ENCODE peak calls at places on chromosomes 1 and 21, in ten cellular contexts. K, B, W, F, S, V, H, U, J and T are unnamed samples. For H3K4me1, the result is how much of the 10 kb centered on the place peaks cover.

GRCh38 chr21:41251961-41252642 is 64.5 kb upstream of the FAM3B start:
- DNase-seq in K (no peak), B (no peak), W (no peak), F (no peak), S (no peak), V (no peak), H (no peak), U (no peak), J (no peak), T (no peak)

GRCh38 chr1:247357781-247358211 is 26.1 kb upstream of the ZNF496 start:
- DNase-seq in K (no peak), B (peak), W (no peak), F (no peak), S (no peak), V (no peak), H (no peak), U (peak), J (no peak), T (no peak)

GRCh38 chr1:174743654-174744561 is 255.8 kb upstream of the CACYBP start:
- DNase-seq in K (no peak), B (no peak), W (no peak), F (peak), S (no peak), V (no peak), H (no peak), U (no peak), J (no peak), T (no peak)

GRCh38 chr1:60958001-60958400 is 124.4 kb upstream of the NFIA start:
- DNase-seq in K (no peak), B (no peak), W (no peak), F (no peak), S (no peak), V (no peak), H (no peak), U (no peak), J (no peak), T (no peak)

GRCh38 chr1:223394706-223395105 is 1.5 kb downstream of the CCDC185 start:
- DNase-seq in K (no peak), B (no peak), W (no peak), F (no peak), S (no peak), V (no peak), H (no peak), U (no peak), J (no peak), T (no peak)

GRCh38 chr1:8836228-8836627 is 18.8 kb upstream of the RERE start:
- DNase-seq in K (no peak), B (no peak), W (no peak), F (no peak), S (no peak), V (no peak), H (no peak), U (no peak), J (no peak), T (no peak)

GRCh38 chr1:36657826-36658225 is 175.1 kb upstream of the CSF3R start:
- DNase-seq in K (no peak), B (no peak), W (no peak), F (no peak), S (no peak), V (no peak), H (no peak), U (no peak), J (no peak), T (no peak)

GRCh38 chr21:38139380-38140168 is 117.2 kb upstream of the KCNJ15 start:
- DNase-seq in K (no peak), B (no peak), W (no peak), F (no peak), S (no peak), V (no peak), H (no peak), U (no peak), J (no peak), T (no peak)

GRCh38 chr1:21647431-21648373 is 21.5 kb downstream of the RAP1GAP start:
- DNase-seq in K (no peak), B (no peak), W (no peak), F (peak), S (no peak), V (peak), H (no peak), U (no peak), J (peak), T (no peak)

GRCh38 chr1:72282271-72282656 is at the start of gene NEGR1:
- DNase-seq in K (peak), B (peak), W (no peak), F (peak), S (peak), V (peak), H (peak), U (peak), J (peak), T (no peak)

GRCh38 chr1:59061876-59062275 is 235.0 kb upstream of the FGGY start:
- DNase-seq in K (no peak), B (peak), W (no peak), F (no peak), S (no peak), V (peak), H (peak), U (peak), J (no peak), T (peak)

GRCh38 chr1:36115200-36115669 is 9.8 kb downstream of the COL8A2 start:
- DNase-seq in K (no peak), B (no peak), W (peak), F (no peak), S (no peak), V (no peak), H (no peak), U (no peak), J (no peak), T (no peak)

GRCh38 chr21:34004984-34005383 is 68.4 kb upstream of the MRPS6 start:
- DNase-seq in K (no peak), B (no peak), W (no peak), F (peak), S (no peak), V (no peak), H (peak), U (peak), J (no peak), T (no peak)

GRCh38 chr1:25568090-25568833 is 24.9 kb downstream of the LDLRAP1 start:
- DNase-seq in K (no peak), B (no peak), W (peak), F (no peak), S (no peak), V (no peak), H (no peak), U (no peak), J (no peak), T (no peak)

GRCh38 chr1:210236840-210237409 is 4.3 kb downstream of the SERTAD4 start:
- DNase-seq in K (no peak), B (peak), W (no peak), F (peak), S (no peak), V (no peak), H (peak), U (peak), J (peak), T (no peak)

GRCh38 chr21:27423073-27423472 is 456.2 kb upstream of the ADAMTS5 start:
- DNase-seq in K (no peak), B (peak), W (peak), F (no peak), S (no peak), V (no peak), H (peak), U (peak), J (no peak), T (no peak)

GRCh38 chr1:157105988-157106812 is 6.6 kb upstream of the ETV3L start:
- DNase-seq in K (peak), B (peak), W (peak), F (no peak), S (no peak), V (peak), H (no peak), U (no peak), J (no peak), T (no peak)

GRCh38 chr1:58722414-58722813 is 22.6 kb upstream of the MYSM1 start:
- DNase-seq in K (no peak), B (no peak), W (no peak), F (no peak), S (no peak), V (no peak), H (no peak), U (no peak), J (no peak), T (no peak)

GRCh38 chr1:224736619-224737352 is 120.7 kb downstream of the CNIH3 start:
- DNase-seq in K (no peak), B (peak), W (no peak), F (no peak), S (no peak), V (no peak), H (peak), U (no peak), J (no peak), T (no peak)

GRCh38 chr1:35726814-35727433 is 8.2 kb upstream of the C1orf216 start:
- DNase-seq in K (no peak), B (no peak), W (peak), F (peak), S (no peak), V (peak), H (peak), U (peak), J (peak), T (no peak)

GRCh38 chr1:39110325-39110851 is 84.2 kb downstream of the NDUFS5 start:
- DNase-seq in K (no peak), B (peak), W (no peak), F (no peak), S (no peak), V (no peak), H (no peak), U (peak), J (no peak), T (no peak)

GRCh38 chr1:167250482-167250881 is 29.8 kb downstream of the POU2F1 start:
- DNase-seq in K (no peak), B (no peak), W (no peak), F (no peak), S (no peak), V (no peak), H (no peak), U (no peak), J (no peak), T (no peak)

GRCh38 chr1:8706995-8707396 is 110.4 kb downstream of the RERE start:
- DNase-seq in K (no peak), B (no peak), W (no peak), F (peak), S (no peak), V (no peak), H (no peak), U (no peak), J (no peak), T (no peak)

GRCh38 chr1:198530964-198531363 is 9.5 kb downstream of the ATP6V1G3 start:
- DNase-seq in K (no peak), B (no peak), W (no peak), F (peak), S (no peak), V (no peak), H (no peak), U (no peak), J (no peak), T (no peak)

GRCh38 chr1:41493626-41494350 is 9.3 kb upstream of the EDN2 start:
- DNase-seq in K (no peak), B (no peak), W (no peak), F (no peak), S (peak), V (no peak), H (no peak), U (no peak), J (peak), T (no peak)

GRCh38 chr1:116708255-116708900 is 40.8 kb upstream of the IGSF3 start:
- DNase-seq in K (no peak), B (no peak), W (no peak), F (no peak), S (no peak), V (no peak), H (no peak), U (no peak), J (no peak), T (no peak)

GRCh38 chr1:35644204-35644603 is 2.9 kb upstream of the PSMB2 start:
- DNase-seq in K (no peak), B (no peak), W (no peak), F (no peak), S (no peak), V (no peak), H (no peak), U (no peak), J (no peak), T (no peak)

GRCh38 chr21:17699524-17700189 is 87.0 kb upstream of the BTG3 start:
- DNase-seq in K (no peak), B (no peak), W (no peak), F (no peak), S (no peak), V (no peak), H (no peak), U (no peak), J (no peak), T (no peak)

GRCh38 chr1:213570487-213570886 is 417.3 kb upstream of the PROX1 start:
- DNase-seq in K (no peak), B (no peak), W (no peak), F (no peak), S (no peak), V (no peak), H (no peak), U (no peak), J (no peak), T (no peak)

GRCh38 chr1:40897499-40897898 is 35.3 kb upstream of the CITED4 start:
- DNase-seq in K (no peak), B (no peak), W (no peak), F (no peak), S (no peak), V (no peak), H (no peak), U (no peak), J (no peak), T (no peak)

GRCh38 chr1:203320546-203321272 is 15.4 kb downstream of the BTG2 start:
- DNase-seq in K (no peak), B (no peak), W (peak), F (no peak), S (peak), V (peak), H (no peak), U (peak), J (peak), T (no peak)

GRCh38 chr1:7223334-7224080 is 438.3 kb downstream of the CAMTA1 start:
- DNase-seq in K (no peak), B (no peak), W (no peak), F (no peak), S (no peak), V (no peak), H (no peak), U (no peak), J (no peak), T (no peak)

GRCh38 chr1:28118640-28119307 is 30.4 kb upstream of the EYA3 start:
- DNase-seq in K (no peak), B (no peak), W (no peak), F (no peak), S (no peak), V (no peak), H (no peak), U (no peak), J (no peak), T (no peak)

DNA sequence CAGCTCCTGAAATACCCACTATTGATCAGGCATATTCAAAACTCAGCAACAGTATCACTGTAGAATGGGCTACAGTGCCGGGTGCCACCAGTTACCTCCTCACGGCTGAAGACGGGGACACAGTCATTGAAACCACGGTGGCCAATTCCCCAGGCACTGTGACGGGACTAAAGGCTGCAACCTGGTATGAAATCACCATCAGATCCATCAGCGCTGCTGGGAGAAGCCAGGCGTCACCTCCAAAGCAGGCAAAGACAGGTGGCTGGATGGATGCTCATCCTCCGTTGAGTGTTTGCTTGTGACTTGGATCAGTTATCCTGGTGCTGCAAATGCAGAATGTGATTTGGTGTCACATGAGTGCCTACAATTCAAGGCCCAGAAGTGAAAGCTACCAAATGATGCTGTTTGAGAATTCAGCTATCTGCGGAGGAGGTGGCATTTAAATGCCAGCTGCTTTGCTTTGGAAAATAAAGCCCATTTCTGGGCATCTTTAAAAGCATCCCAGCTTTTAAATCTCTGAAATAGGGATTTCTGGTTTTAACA is 5.1 kb downstream of the FNDC7 start:
- DNase-seq in K (no peak), B (no peak), W (no peak), F (no peak), S (no peak), V (no peak), H (no peak), U (no peak), J (no peak), T (no peak)
- H3K4me1 ChIP-seq in K (under half), B (under half), W (under half), F (under half), S (under half), V (under half), H (under half), U (under half), J (under half), T (under half)

GRCh38 chr1:161177936-161178244 is 583 bp upstream of the B4GALT3 start:
- DNase-seq in K (no peak), B (no peak), W (no peak), F (no peak), S (no peak), V (no peak), H (no peak), U (no peak), J (no peak), T (no peak)

GRCh38 chr1:161176468-161177111 is 717 bp downstream of the B4GALT3 start:
- DNase-seq in K (no peak), B (no peak), W (no peak), F (no peak), S (no peak), V (no peak), H (no peak), U (no peak), J (no peak), T (no peak)

GRCh38 chr1:161179698-161180097 is 2.4 kb upstream of the B4GALT3 start:
- DNase-seq in K (peak), B (no peak), W (no peak), F (no peak), S (no peak), V (no peak), H (no peak), U (no peak), J (no peak), T (no peak)

GRCh38 chr1:161175771-161176453 is 1.4 kb downstream of the B4GALT3 start:
- DNase-seq in K (no peak), B (no peak), W (no peak), F (no peak), S (peak), V (no peak), H (no peak), U (no peak), J (peak), T (no peak)

GRCh38 chr1:161177112-161177935 is at the start of gene B4GALT3:
- DNase-seq in K (peak), B (peak), W (peak), F (peak), S (peak), V (peak), H (peak), U (peak), J (peak), T (no peak)
- TF ChIP-seq CTCF in K (peak), B (peak), W (no peak), F (no peak), S (peak), V (no peak), H (peak), U (no peak), J (no peak), T (no peak)

GRCh38 chr1:85553416-85553815 is 27.1 kb upstream of the CCN1 start:
- DNase-seq in K (no peak), B (no peak), W (no peak), F (no peak), S (no peak), V (no peak), H (no peak), U (no peak), J (no peak), T (no peak)
- H3K4me1 ChIP-seq in K (under half), B (under half), W (under half), F (under half), S (under half), V (under half), H (under half), U (under half), J (under half), T (under half)

GRCh38 chr1:11979818-11980675 is at the start of gene MFN2:
- DNase-seq in K (peak), B (peak), W (peak), F (peak), S (peak), V (peak), H (peak), U (peak), J (peak), T (no peak)

GRCh38 chr1:11984121-11984520 is 3.9 kb downstream of the MFN2 start:
- DNase-seq in K (no peak), B (no peak), W (peak), F (no peak), S (no peak), V (no peak), H (no peak), U (no peak), J (no peak), T (no peak)

GRCh38 chr1:11980676-11980972 is 380 bp downstream of the MFN2 start:
- DNase-seq in K (no peak), B (no peak), W (no peak), F (no peak), S (no peak), V (no peak), H (no peak), U (no peak), J (no peak), T (no peak)

GRCh38 chr1:11981378-11982009 is 1.2 kb downstream of the MFN2 start:
- DNase-seq in K (no peak), B (no peak), W (no peak), F (no peak), S (no peak), V (no peak), H (no peak), U (no peak), J (no peak), T (no peak)

DNA sequence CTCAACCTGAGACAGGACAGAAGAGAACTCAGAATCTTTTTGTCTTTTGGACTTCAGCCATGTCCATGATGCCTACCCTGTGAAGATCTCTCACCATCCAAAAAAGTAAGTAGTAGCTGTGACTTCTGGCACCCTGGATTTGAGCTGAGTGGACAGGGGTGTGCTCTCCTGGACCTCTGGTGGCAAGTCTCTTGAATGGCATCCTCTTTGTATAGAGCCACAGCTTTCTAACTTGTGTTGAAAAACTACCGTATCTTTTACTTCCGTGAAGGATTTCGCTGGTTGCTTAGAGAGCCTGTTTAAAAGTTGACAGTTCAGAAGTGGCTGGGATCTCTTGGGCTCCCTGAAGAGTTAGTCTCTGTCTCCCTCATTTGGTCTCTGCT is 1.8 kb downstream of the MFN2 start:
- DNase-seq in K (no peak), B (no peak), W (no peak), F (no peak), S (no peak), V (no peak), H (no peak), U (no peak), J (no peak), T (no peak)
- TF ChIP-seq CTCF in K (no peak), B (no peak), W (peak), F (no peak), S (no peak), V (no peak), H (no peak), U (no peak), J (no peak), T (no peak)